ENCODE peak calls at places on chromosomes 13 and 19, in four cellular contexts. C is HTR-8/SVneo, N is WTC11, B is ACHN. M is an unnamed sample.

GRCh38 chr19:2462635-2463421 is 6.1 kb upstream of the LMNB2 start:
- DNase-seq in C (peak), N (peak), B (peak), M (peak)

GRCh38 chr19:11295665-11296245 is at the start of gene TSPAN16:
- DNase-seq in C (no peak), N (no peak), B (no peak), M (no peak)

GRCh38 chr13:76425930-76426329 is 460.3 kb downstream of the KCTD12 start:
- DNase-seq in C (no peak), N (no peak), B (no peak), M (peak)

GRCh38 chr19:53903055-53903680 is 5.9 kb upstream of the CACNG7 start:
- DNase-seq in C (no peak), N (peak), B (peak), M (no peak)

GRCh38 chr19:34505321-34506025 is 23.9 kb downstream of the WTIP start:
- DNase-seq in C (no peak), N (no peak), B (no peak), M (no peak)

GRCh38 chr19:28705008-28705407 is 507.9 kb downstream of the UQCRFS1 start:
- DNase-seq in C (peak), N (no peak), B (peak), M (peak)

GRCh38 chr19:47097396-47098217 is 16.0 kb downstream of the ZC3H4 start:
- DNase-seq in C (no peak), N (no peak), B (no peak), M (no peak)

GRCh38 chr13:99225078-99225477 is 24.4 kb downstream of the UBAC2 start:
- DNase-seq in C (no peak), N (no peak), B (no peak), M (no peak)

GRCh38 chr19:10718205-10719196 is 622 bp downstream of the DNM2 start:
- DNase-seq in C (no peak), N (peak), B (peak), M (no peak)

GRCh38 chr13:95921485-95921884 is 131.7 kb downstream of the UGGT2 start:
- DNase-seq in C (no peak), N (no peak), B (no peak), M (no peak)

GRCh38 chr19:50497030-50497420 is 14.0 kb downstream of the JOSD2 start:
- DNase-seq in C (no peak), N (no peak), B (no peak), M (no peak)

GRCh38 chr13:113814435-113814821 is 49.4 kb downstream of the GAS6 start:
- DNase-seq in C (peak), N (no peak), B (peak), M (no peak)

GRCh38 chr19:49127674-49128544 is 8.6 kb downstream of the PPFIA3 start:
- DNase-seq in C (peak), N (peak), B (peak), M (peak)

GRCh38 chr13:51894239-51894638 is 32.5 kb downstream of the CCDC70 start:
- DNase-seq in C (no peak), N (no peak), B (no peak), M (no peak)

GRCh38 chr13:102597029-102598015 is 536 bp downstream of the TPP2 start:
- DNase-seq in C (no peak), N (no peak), B (peak), M (no peak)

GRCh38 chr19:12665281-12665573 is 1.3 kb downstream of the MAN2B1 start:
- DNase-seq in C (no peak), N (no peak), B (no peak), M (no peak)

GRCh38 chr13:76004411-76004810 is 368.3 kb downstream of the LMO7 start:
- DNase-seq in C (no peak), N (no peak), B (no peak), M (peak)

GRCh38 chr19:17658666-17659065 is 29.5 kb downstream of the UNC13A start:
- DNase-seq in C (no peak), N (no peak), B (no peak), M (no peak)

GRCh38 chr13:93224545-93224944 is 2.1 kb upstream of the GPC6 start:
- DNase-seq in C (peak), N (peak), B (no peak), M (no peak)

GRCh38 chr13:75339635-75340374 is 142.2 kb downstream of the TBC1D4 start:
- DNase-seq in C (no peak), N (no peak), B (no peak), M (no peak)

GRCh38 chr13:57631607-57632275 is at the start of gene PCDH17:
- DNase-seq in C (peak), N (peak), B (peak), M (no peak)

GRCh38 chr13:56335775-56336174 is 804.9 kb upstream of the PRR20A start:
- DNase-seq in C (no peak), N (no peak), B (no peak), M (no peak)

GRCh38 chr13:44758595-44759221 is 182.6 kb upstream of the TSC22D1 start:
- DNase-seq in C (peak), N (no peak), B (peak), M (peak)

GRCh38 chr13:93172109-93172508 is 54.5 kb upstream of the GPC6 start:
- DNase-seq in C (no peak), N (peak), B (no peak), M (no peak)

GRCh38 chr13:46850214-46850613 is 46.6 kb downstream of the HTR2A start:
- DNase-seq in C (no peak), N (no peak), B (no peak), M (no peak)

GRCh38 chr19:23392706-23393105 is 2.6 kb downstream of the ZNF91 start:
- DNase-seq in C (no peak), N (no peak), B (no peak), M (no peak)

GRCh38 chr13:98459171-98459681 is 117.7 kb downstream of the STK24 start:
- DNase-seq in C (no peak), N (no peak), B (no peak), M (no peak)

GRCh38 chr13:76538004-76538403 is 348.2 kb downstream of the KCTD12 start:
- DNase-seq in C (no peak), N (no peak), B (no peak), M (no peak)

GRCh38 chr19:47351545-47351944 is 2.4 kb downstream of the DHX34 start:
- DNase-seq in C (no peak), N (no peak), B (peak), M (no peak)

GRCh38 chr19:45187421-45188100 is 9.0 kb downstream of the BLOC1S3 start:
- DNase-seq in C (peak), N (peak), B (peak), M (no peak)

GRCh38 chr13:49679244-49679643 is 12.0 kb downstream of the EBPL start:
- DNase-seq in C (no peak), N (no peak), B (no peak), M (peak)

GRCh38 chr13:32426191-32426980 is 1.5 kb downstream of the N4BP2L1 start:
- DNase-seq in C (no peak), N (no peak), B (peak), M (no peak)

GRCh38 chr19:10431254-10431942 is 11.1 kb downstream of the PDE4A start:
- DNase-seq in C (no peak), N (peak), B (peak), M (no peak)